ENCODE peak calls at places on chromosomes 2 and 18, in ten cellular contexts. B, S, N, H, P, X, F, Q, T and D are unnamed samples.
A peak's percentile ranks its signal among the peaks of the same experiment; 100 is the strongest.

GRCh38 chr2:38620282-38620977 is 17.7 kb upstream of the HNRNPLL start:
- DNase-seq in B (no peak), S (no peak), N (no peak), H (peak; percentile 76), P (no peak), X (no peak), F (no peak), Q (peak; percentile 55), T (no peak), D (no peak)

GRCh38 chr18:66219817-66220216 is 384.1 kb downstream of the CDH19 start:
- DNase-seq in B (no peak), S (no peak), N (no peak), H (no peak), P (no peak), X (no peak), F (no peak), Q (no peak), T (no peak), D (no peak)

GRCh38 chr2:101699191-101699938 is 1.9 kb downstream of the MAP4K4 start:
- DNase-seq in B (peak; percentile 22), S (peak; percentile 25), N (no peak), H (no peak), P (no peak), X (peak; percentile 51), F (no peak), Q (no peak), T (no peak), D (no peak)

GRCh38 chr2:174972924-174973323 is 32.3 kb downstream of the CHN1 start:
- DNase-seq in B (no peak), S (no peak), N (no peak), H (peak; percentile 83), P (no peak), X (no peak), F (no peak), Q (peak; percentile 45), T (no peak), D (no peak)

GRCh38 chr18:50231621-50232020 is 34.7 kb downstream of the CFAP53 start:
- DNase-seq in B (no peak), S (no peak), N (no peak), H (no peak), P (no peak), X (no peak), F (no peak), Q (no peak), T (no peak), D (no peak)

GRCh38 chr2:204353823-204354222 is 191.5 kb upstream of the PARD3B start:
- DNase-seq in B (no peak), S (no peak), N (no peak), H (peak; percentile 39), P (no peak), X (no peak), F (no peak), Q (no peak), T (no peak), D (no peak)

GRCh38 chr2:32262105-32262504 is 2.6 kb downstream of the NLRC4 start:
- DNase-seq in B (no peak), S (no peak), N (no peak), H (no peak), P (no peak), X (no peak), F (no peak), Q (no peak), T (no peak), D (no peak)

GRCh38 chr2:30162821-30163220 is 16.0 kb downstream of the YPEL5 start:
- DNase-seq in B (no peak), S (no peak), N (no peak), H (no peak), P (no peak), X (no peak), F (no peak), Q (no peak), T (no peak), D (no peak)

GRCh38 chr18:50374170-50374752 is 585 bp upstream of the SKA1 start:
- DNase-seq in B (no peak), S (no peak), N (no peak), H (no peak), P (no peak), X (no peak), F (no peak), Q (no peak), T (no peak), D (no peak)

GRCh38 chr2:135219226-135219625 is 167.1 kb downstream of the RAB3GAP1 start:
- DNase-seq in B (no peak), S (no peak), N (no peak), H (no peak), P (no peak), X (no peak), F (no peak), Q (no peak), T (no peak), D (no peak)

GRCh38 chr18:48022531-48023330 is 92.3 kb upstream of the SMAD2 start:
- DNase-seq in B (no peak), S (no peak), N (no peak), H (peak; percentile 49), P (peak; percentile 40), X (peak; percentile 52), F (no peak), Q (peak; percentile 82), T (no peak), D (no peak)

GRCh38 chr18:43539862-43540261 is 262.6 kb upstream of the SYT4 start:
- DNase-seq in B (no peak), S (no peak), N (no peak), H (no peak), P (no peak), X (no peak), F (no peak), Q (no peak), T (no peak), D (no peak)

GRCh38 chr2:181158453-181158852 is 178.0 kb downstream of the UBE2E3 start:
- DNase-seq in B (no peak), S (no peak), N (no peak), H (peak; percentile 34), P (no peak), X (no peak), F (no peak), Q (no peak), T (no peak), D (no peak)

GRCh38 chr2:28452534-28453081 is 43.3 kb upstream of the PLB1 start:
- DNase-seq in B (peak; percentile 81), S (peak; percentile 61), N (peak; percentile 84), H (peak; percentile 27), P (peak; percentile 81), X (peak; percentile 49), F (peak; percentile 83), Q (peak; percentile 70), T (peak; percentile 67), D (peak; percentile 68)

GRCh38 chr2:123695449-123695848 is 329.6 kb upstream of the CNTNAP5 start:
- DNase-seq in B (no peak), S (no peak), N (no peak), H (no peak), P (no peak), X (no peak), F (no peak), Q (no peak), T (no peak), D (no peak)
- H3K9me3 ChIP-seq in B (no peaks in the 10 kb centered on the region), S (no peaks in the 10 kb centered on the region), N (no peaks in the 10 kb centered on the region), H (peaks cover 6% of the 10 kb centered on the region), P (no peaks in the 10 kb centered on the region), X (no peaks in the 10 kb centered on the region), F (no peaks in the 10 kb centered on the region), Q (peaks cover 4% of the 10 kb centered on the region), T (no peaks in the 10 kb centered on the region), D (no peaks in the 10 kb centered on the region)

DNA sequence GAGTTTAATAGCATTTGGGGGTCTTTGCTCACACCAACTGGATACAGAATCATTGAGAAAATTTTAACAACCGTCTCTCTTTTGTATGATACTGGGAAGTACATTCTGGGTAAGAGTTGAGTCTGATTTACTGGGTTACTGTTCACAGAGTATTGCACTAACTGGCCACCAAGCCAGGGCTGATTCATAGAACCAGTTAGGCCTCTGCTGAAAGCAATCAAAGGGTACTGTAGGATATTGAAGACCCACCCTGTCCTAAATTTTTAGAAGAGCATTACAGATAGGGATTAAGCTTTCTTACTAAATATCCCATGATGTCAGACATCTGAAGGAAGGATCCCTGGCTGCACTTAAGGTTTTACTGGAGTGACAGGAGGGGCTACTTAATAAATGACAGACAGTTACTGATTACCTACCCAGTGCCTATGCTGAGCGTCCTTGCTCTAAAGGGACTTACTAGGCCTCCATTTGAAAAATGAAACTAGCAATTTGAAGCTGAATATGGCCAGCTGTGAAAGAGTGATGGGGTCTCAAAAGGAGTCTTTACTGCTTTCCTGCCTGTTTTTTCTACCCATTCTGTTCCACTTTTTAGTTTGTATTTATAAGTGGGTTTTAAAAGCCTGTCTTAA is 388.0 kb downstream of the SETBP1 start:
- DNase-seq in B (no peak), S (no peak), N (no peak), H (no peak), P (no peak), X (no peak), F (no peak), Q (no peak), T (no peak), D (no peak)
- H3K9me3 ChIP-seq in B (no peaks in the 10 kb centered on the region), S (no peaks in the 10 kb centered on the region), N (no peaks in the 10 kb centered on the region), H (no peaks in the 10 kb centered on the region), P (no peaks in the 10 kb centered on the region), X (no peaks in the 10 kb centered on the region), F (no peaks in the 10 kb centered on the region), Q (no peaks in the 10 kb centered on the region), T (no peaks in the 10 kb centered on the region), D (no peaks in the 10 kb centered on the region)

DNA sequence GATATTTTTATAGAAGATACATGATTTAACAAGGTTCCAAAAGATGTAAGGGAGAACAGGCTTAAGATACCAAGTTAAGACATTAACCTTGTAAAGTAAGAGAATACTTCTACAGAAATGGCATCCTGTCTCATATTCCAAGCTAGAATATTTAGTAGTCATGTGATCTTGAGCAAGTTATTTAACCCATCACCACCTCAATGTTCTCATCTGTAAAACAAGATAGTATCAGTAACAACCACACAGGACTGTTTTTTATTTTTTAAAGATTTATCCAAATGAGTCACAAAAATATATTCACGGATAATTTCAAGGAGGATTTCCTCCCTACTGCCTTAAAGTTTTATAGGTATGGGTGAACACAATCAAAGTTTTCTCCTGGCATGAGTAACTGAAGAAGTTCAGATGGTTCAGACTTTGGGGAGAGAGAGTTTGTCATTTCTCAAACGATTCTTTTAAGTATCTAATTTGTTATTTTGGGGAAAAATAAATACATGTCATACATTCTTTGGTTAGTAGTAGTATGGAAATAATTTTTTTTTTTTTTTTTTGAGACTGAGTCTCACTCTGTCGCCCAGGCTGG is 25.9 kb downstream of the ROCK1 start:
- DNase-seq in B (no peak), S (no peak), N (no peak), H (peak; percentile 8), P (no peak), X (no peak), F (no peak), Q (no peak), T (no peak), D (no peak)
- H3K9me3 ChIP-seq in B (peaks cover 5% of the 10 kb centered on the region), S (no peaks in the 10 kb centered on the region), N (no peaks in the 10 kb centered on the region), H (no peaks in the 10 kb centered on the region), P (no peaks in the 10 kb centered on the region), X (peaks cover 48% of the 10 kb centered on the region), F (no peaks in the 10 kb centered on the region), Q (peaks cover 13% of the 10 kb centered on the region), T (no peaks in the 10 kb centered on the region), D (no peaks in the 10 kb centered on the region)

DNA sequence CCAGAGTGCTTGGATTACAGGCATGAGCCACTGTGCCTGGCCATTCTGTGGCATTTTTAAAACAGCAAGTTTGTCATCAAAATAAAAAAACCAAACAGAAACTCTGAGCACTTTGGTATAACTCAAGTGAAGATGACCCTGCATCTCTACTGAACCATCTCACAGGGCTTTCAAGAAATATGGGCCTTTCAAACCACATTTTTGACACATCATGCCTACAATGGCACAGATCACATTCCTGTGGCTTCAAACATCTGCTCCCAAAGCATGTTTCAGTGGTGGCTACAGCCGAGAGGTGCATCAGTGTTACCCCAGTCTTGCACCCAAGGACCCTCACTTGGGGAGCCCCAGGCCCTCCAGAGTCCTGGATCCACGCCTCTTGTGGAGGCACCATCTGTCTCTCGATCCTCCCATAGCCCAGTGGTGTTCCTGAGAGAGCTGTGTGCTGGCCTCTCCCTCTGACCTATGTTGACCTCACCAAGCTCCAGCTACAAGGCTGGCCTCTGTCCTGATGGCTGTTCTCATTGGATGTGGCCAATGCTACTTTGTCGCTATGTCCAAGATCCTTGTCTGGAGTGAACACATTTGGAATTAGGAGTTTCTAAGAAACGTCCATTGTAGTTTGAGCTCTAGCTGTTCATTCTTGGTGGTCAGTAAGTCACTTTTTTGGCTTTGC is 55.2 kb upstream of the RALBP1 start:
- DNase-seq in B (no peak), S (no peak), N (no peak), H (peak; percentile 33), P (peak; percentile 20), X (no peak), F (no peak), Q (no peak), T (no peak), D (no peak)
- H3K9me3 ChIP-seq in B (no peaks in the 10 kb centered on the region), S (no peaks in the 10 kb centered on the region), N (no peaks in the 10 kb centered on the region), H (peaks cover 13% of the 10 kb centered on the region), P (no peaks in the 10 kb centered on the region), X (no peaks in the 10 kb centered on the region), F (no peaks in the 10 kb centered on the region), Q (no peaks in the 10 kb centered on the region), T (no peaks in the 10 kb centered on the region), D (no peaks in the 10 kb centered on the region)